ENCODE peak calls at places on chromosomes 12 and 14, in eight cellular contexts. D is Panc1, G is mammary epithelial cell, C is GM12865, K is astrocyte of the spinal cord, O is GM06990, V is stomach, Q is testis. U is an unnamed sample.

GRCh38 chr12:70660620-70661219 is 23.5 kb upstream of the PTPRB start:
- DNase-seq in O (peak), C (peak), Q (no peak), K (peak), V (no peak), D (peak), G (peak), U (peak)

GRCh38 chr12:106455100-106455499 is 97.6 kb downstream of the POLR3B start:
- DNase-seq in V (no peak), C (peak), O (no peak), Q (no peak), D (no peak), K (no peak), G (no peak), U (no peak)

GRCh38 chr12:32290411-32290810 is 108.9 kb upstream of the FGD4 start:
- DNase-seq in O (no peak), C (no peak), G (peak), D (no peak), K (peak), Q (no peak), V (no peak), U (no peak)

GRCh38 chr12:72271741-72272661 is at the start of gene TRHDE:
- DNase-seq in V (no peak), K (peak), Q (peak), G (peak), D (no peak), C (no peak), O (peak), U (no peak)

GRCh38 chr12:117646595-117646994 is 285.2 kb upstream of the NOS1 start:
- DNase-seq in C (no peak), O (no peak), G (no peak), V (no peak), D (no peak), K (no peak), Q (no peak), U (no peak)

GRCh38 chr12:53999596-54000104 is 311 bp upstream of the HOXC9 start:
- DNase-seq in D (no peak), Q (peak), K (peak), V (no peak), C (no peak), G (peak), O (no peak), U (peak)

GRCh38 chr12:14417717-14418116 is 52.2 kb downstream of the ATF7IP start:
- DNase-seq in D (no peak), V (peak), C (peak), G (peak), O (no peak), Q (peak), K (peak), U (peak)

GRCh38 chr12:23055004-23055403 is 430.0 kb downstream of the ETNK1 start:
- DNase-seq in Q (peak), C (peak), O (no peak), K (peak), G (peak), D (no peak), V (no peak), U (no peak)

GRCh38 chr12:51216652-51217051 is 1.2 kb downstream of the POU6F1 start:
- DNase-seq in V (no peak), G (no peak), O (no peak), Q (no peak), C (no peak), D (no peak), K (no peak), U (no peak)

GRCh38 chr12:96982671-96983070 is 75.6 kb downstream of the NEDD1 start:
- DNase-seq in D (no peak), C (no peak), K (no peak), G (no peak), V (no peak), O (no peak), Q (no peak), U (no peak)

GRCh38 chr14:94470311-94470710 is 5.7 kb downstream of the SERPINA9 start:
- DNase-seq in C (no peak), D (no peak), O (no peak), V (no peak), G (no peak), K (no peak), Q (no peak), U (no peak)

GRCh38 chr12:34190054-34190453 is 167.8 kb downstream of the ALG10 start:
- DNase-seq in O (no peak), C (no peak), G (no peak), Q (no peak), D (no peak), V (no peak), K (no peak), U (no peak)

DNA sequence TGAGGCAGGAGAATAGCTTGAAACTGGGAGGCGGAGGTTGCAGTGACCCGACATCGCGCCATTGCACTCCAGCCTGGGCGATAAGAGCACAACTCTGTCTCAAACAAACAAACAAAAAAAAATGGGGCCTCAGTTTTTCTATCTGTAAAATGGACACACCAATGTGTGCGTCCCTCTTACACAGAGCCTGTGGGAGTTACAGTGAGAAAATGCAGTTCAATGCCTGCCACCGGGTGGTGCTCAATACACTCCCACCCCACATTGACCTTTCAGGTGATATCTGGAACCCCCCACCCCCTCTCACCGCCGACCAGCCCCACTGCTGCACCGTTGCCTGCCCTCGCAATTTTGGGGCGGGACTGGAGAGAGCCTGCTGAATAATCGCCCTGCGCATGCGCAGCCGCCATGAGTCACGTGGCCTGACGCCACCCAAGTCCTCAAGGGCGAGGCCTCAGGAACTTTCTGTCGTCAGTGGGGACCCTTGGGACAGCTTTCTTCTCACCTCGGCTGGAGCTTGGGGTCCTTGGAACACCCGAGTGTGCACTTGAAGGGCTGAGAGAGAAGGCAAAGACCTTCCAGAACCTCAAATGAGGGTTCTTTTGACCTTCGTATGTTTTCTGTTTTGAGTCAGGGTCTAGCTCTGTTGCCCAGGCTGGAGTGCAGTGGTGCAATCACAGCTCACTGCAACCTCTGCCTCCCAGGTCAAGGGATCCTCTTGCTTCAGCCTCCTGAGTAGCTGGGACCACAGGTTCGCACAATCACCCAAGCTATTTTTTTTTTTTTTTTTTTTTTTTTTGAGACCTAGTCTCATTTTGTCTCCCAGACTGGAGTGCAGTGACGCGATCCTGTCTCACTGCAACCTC is 14.6 kb upstream of the CABP1 start:
- DNase-seq in D (no peak), O (no peak), V (no peak), K (no peak), G (no peak), C (peak), Q (peak), U (no peak)
- H3K4me3 ChIP-seq in D (no peak), O (no peak), V (no peak), K (no peak), G (no peak), C (no peak), Q (peak), U (no peak)

GRCh38 chr12:27779416-27779815 is 617 bp upstream of the KLHL42 start:
- DNase-seq in O (no peak), Q (peak), V (no peak), G (peak), D (no peak), K (peak), C (peak), U (no peak)
- H3K4me3 ChIP-seq in O (peak), Q (peak), V (peak), G (peak), D (peak), K (peak), C (peak), U (peak)

GRCh38 chr12:48968467-48968866 is 3.1 kb downstream of the WNT10B start:
- DNase-seq in D (no peak), G (no peak), Q (no peak), O (no peak), K (no peak), C (peak), V (no peak), U (no peak)
- H3K4me3 ChIP-seq in D (no peak), G (no peak), Q (no peak), O (no peak), K (no peak), C (no peak), V (no peak), U (no peak)

GRCh38 chr14:24378327-24378726 is 10.3 kb downstream of the NFATC4 start:
- DNase-seq in Q (no peak), D (no peak), O (no peak), K (no peak), V (peak), C (no peak), G (no peak), U (no peak)

GRCh38 chr14:24377660-24378059 is 9.7 kb downstream of the NFATC4 start:
- DNase-seq in C (no peak), D (no peak), V (peak), O (no peak), K (no peak), Q (no peak), G (no peak), U (no peak)

GRCh38 chr14:24376448-24377070 is 8.6 kb downstream of the NFATC4 start:
- DNase-seq in Q (no peak), D (no peak), V (no peak), O (no peak), C (no peak), G (no peak), K (no peak), U (no peak)

GRCh38 chr14:24378981-24379906 is 11.3 kb downstream of the NFATC4 start:
- DNase-seq in Q (no peak), C (no peak), V (no peak), G (no peak), D (no peak), O (no peak), K (no peak), U (no peak)

GRCh38 chr14:24377126-24377525 is 9.1 kb downstream of the NFATC4 start:
- DNase-seq in Q (no peak), G (no peak), V (no peak), D (no peak), O (no peak), C (no peak), K (no peak), U (no peak)
- H3K4me3 ChIP-seq in Q (no peak), G (no peak), V (no peak), D (no peak), O (no peak), C (no peak), K (no peak), U (no peak)

DNA sequence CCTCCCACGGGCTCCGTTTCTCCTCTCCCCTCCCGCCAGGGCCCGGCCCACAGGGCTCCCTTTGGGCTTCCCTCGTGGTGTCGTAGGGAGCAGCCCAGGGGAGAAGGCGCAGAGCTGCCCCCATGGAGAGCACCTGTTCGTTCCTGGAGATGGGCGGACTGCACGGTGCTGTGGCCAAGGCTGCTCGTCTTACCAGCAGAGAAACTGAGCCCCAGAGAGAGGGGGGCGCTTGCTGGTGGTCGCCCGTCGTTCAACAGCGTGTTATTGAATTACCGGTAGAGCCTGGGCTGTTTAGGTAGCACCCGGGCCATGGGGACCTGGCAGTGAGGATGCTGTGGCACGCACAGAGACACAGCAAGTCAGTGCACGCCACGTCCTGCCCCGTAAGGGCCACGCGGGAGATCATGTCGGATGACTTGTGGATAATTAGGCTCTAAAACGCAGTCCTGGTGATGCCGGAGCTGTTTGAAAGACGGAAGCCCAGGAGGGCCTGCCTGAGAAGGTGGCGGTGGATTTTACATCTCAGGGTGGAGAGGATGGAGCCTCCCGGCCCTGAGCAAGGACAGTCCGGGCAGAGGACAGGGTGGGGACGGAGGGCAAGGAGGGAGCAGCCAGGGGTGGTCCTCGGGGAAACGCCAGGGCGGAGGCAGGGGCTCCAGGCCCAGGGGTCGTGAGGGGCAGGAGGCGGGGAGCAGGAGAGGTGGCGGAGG is 134.4 kb downstream of the ADGRD1 start:
- DNase-seq in D (no peak), C (no peak), O (no peak), V (peak), K (no peak), G (no peak), Q (peak), U (no peak)
- H3K4me3 ChIP-seq in D (no peak), C (no peak), O (no peak), V (no peak), K (no peak), G (no peak), Q (no peak), U (no peak)

DNA sequence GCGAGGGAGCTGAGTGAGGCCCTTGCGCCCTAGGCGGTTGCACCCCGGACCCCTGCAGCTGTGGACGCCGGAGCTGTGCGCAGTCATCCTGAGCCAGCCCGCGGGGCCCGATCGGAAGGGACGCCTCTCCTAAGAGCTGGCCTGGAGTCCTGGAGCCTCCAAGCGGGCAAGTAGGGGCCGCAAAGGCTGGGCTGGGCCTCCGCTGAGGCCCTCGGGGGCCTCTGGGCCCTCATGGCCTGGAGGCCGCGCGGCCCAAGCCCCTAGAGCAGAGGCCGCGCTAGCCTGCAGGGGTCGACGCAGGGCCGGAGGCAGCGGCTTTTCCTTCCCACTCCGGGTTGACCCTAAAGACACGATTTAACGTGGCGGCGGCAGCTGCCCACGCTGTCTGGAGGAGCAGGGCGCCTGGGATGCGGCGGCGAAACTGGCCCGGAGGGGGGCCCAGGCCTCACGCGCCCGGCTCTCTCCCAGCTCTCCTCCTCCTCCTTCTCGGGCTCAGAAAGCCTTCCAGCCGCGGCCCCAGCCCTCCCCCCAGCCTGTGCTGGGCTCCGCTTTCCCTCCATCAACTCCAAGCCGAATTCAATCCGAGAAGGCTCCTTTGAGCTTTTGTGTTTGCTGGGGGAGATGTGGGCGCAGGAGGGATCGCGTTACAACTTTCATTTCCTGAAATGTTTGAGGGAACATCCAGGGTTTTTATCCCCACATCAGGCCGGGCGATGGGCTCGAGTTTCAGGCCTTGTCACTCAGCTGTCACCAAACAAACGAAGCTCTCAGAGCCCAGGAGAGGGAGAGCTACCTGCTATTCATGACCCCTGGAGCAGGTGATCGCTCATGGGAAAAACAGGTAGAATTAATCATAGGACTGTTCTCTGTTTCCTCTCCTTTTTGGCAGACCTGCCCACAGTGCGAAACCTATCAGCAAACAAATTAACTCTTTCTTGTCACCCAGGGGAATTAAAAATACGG is 11.5 kb downstream of the SIX1 start:
- DNase-seq in V (no peak), Q (no peak), K (peak), G (no peak), O (no peak), D (no peak), C (no peak), U (no peak)
- H3K4me3 ChIP-seq in V (peak), Q (peak), K (no peak), G (no peak), O (no peak), D (no peak), C (no peak), U (no peak)

U was measured in HFF-Myc.